ENCODE peak calls at places on chromosomes 16 and 17, in seven cellular contexts. G is putamen; J is activated gamma-delta T cell treated with anti-CD3 and anti-CD28 coated beads, Interleukin-2, amount 50 U/mL, for 16 hours; Y is tibial artery; L is A549; K is central memory CD4-positive, alpha-beta T cell; I is NCI-H1092. W is an unnamed sample.

GRCh38 chr16:29192329-29193247 is 207.7 kb downstream of the LAT start:
- DNase-seq in G (no peak), K (no peak), L (no peak), J (no peak), I (no peak), Y (peak), W (peak)

GRCh38 chr17:60073063-60073462 is 5.7 kb downstream of the HEATR6 start:
- DNase-seq in L (no peak), Y (no peak), J (no peak), K (no peak), G (no peak), I (no peak), W (no peak)

GRCh38 chr16:13873835-13874438 is 46.0 kb upstream of the ERCC4 start:
- DNase-seq in K (no peak), L (peak), I (peak), J (no peak), Y (no peak), G (no peak), W (no peak)

GRCh38 chr17:1555618-1556471 is 6.7 kb downstream of the PITPNA start:
- DNase-seq in G (no peak), I (no peak), K (no peak), J (no peak), Y (no peak), L (no peak), W (no peak)

GRCh38 chr16:67841816-67842508 is at the start of gene THAP11:
- DNase-seq in K (peak), L (peak), G (peak), I (peak), Y (peak), J (peak), W (peak)

GRCh38 chr16:54287018-54287757 is 601 bp upstream of the IRX3 start:
- DNase-seq in K (no peak), I (no peak), Y (no peak), G (no peak), J (no peak), L (no peak), W (peak)

GRCh38 chr17:65293584-65294183 is 156.5 kb downstream of the RGS9 start:
- DNase-seq in G (no peak), K (no peak), Y (no peak), L (no peak), J (no peak), I (no peak), W (no peak)

GRCh38 chr17:67638871-67639270 is 78.9 kb upstream of the NOL11 start:
- DNase-seq in K (no peak), G (no peak), J (no peak), Y (no peak), I (no peak), L (no peak), W (no peak)

GRCh38 chr17:81091774-81092517 is 57.0 kb downstream of the BAIAP2 start:
- DNase-seq in J (no peak), I (no peak), K (no peak), Y (no peak), L (no peak), G (no peak), W (no peak)

GRCh38 chr17:2707721-2708584 is 3.6 kb downstream of the CLUH start:
- DNase-seq in G (peak), L (peak), J (no peak), Y (peak), K (no peak), I (no peak), W (no peak)

GRCh38 chr17:57869599-57870282 is 19.9 kb upstream of the MRPS23 start:
- DNase-seq in G (no peak), J (no peak), L (peak), Y (no peak), I (no peak), K (no peak), W (no peak)

GRCh38 chr16:86680661-86681439 is 102.5 kb downstream of the FOXL1 start:
- DNase-seq in J (no peak), G (no peak), L (no peak), K (no peak), I (no peak), Y (no peak), W (no peak)

W was measured in breast epithelium.